ENCODE peak calls at places on chromosomes 7 and 10, in six cellular contexts. H is glutamatergic neuron; S is MM.1S; B is naive thymus-derived CD8-positive, alpha-beta T cell; E is MCF 10A; W is GM12891. Q is an unnamed sample.

GRCh38 chr7:18087031-18087686 is 59.5 kb upstream of the PRPS1L1 start:
- DNase-seq in H (peak), S (no peak), B (no peak), E (peak), W (no peak), Q (no peak)

GRCh38 chr10:99996934-99997648 is 12.7 kb downstream of the DNMBP start:
- DNase-seq in H (no peak), S (no peak), B (no peak), E (no peak), W (no peak), Q (no peak)

GRCh38 chr10:110311357-110311949 is 6.7 kb upstream of the SMNDC1 start:
- DNase-seq in H (peak), S (peak), B (peak), E (peak), W (no peak), Q (peak)

GRCh38 chr7:134943785-134944400 is 42.4 kb upstream of the AGBL3 start:
- DNase-seq in H (no peak), S (peak), B (no peak), E (peak), W (no peak), Q (peak)

GRCh38 chr7:33669251-33669670 is 236.1 kb upstream of the BMPER start:
- DNase-seq in H (no peak), S (no peak), B (no peak), E (no peak), W (no peak), Q (no peak)

GRCh38 chr7:47697533-47697932 is 115.6 kb upstream of the TNS3 start:
- DNase-seq in H (no peak), S (no peak), B (no peak), E (no peak), W (no peak), Q (no peak)

GRCh38 chr7:80218723-80219122 is 84.1 kb downstream of the GNAI1 start:
- DNase-seq in H (no peak), S (no peak), B (no peak), E (peak), W (no peak), Q (peak)

GRCh38 chr7:34198089-34198686 is 292.8 kb downstream of the BMPER start:
- DNase-seq in H (no peak), S (no peak), B (no peak), E (no peak), W (no peak), Q (no peak)

GRCh38 chr7:91310829-91311460 is 46.7 kb downstream of the FZD1 start:
- DNase-seq in H (no peak), S (no peak), B (no peak), E (peak), W (no peak), Q (no peak)

GRCh38 chr10:84587789-84588188 is 259.4 kb downstream of the CCSER2 start:
- DNase-seq in H (no peak), S (no peak), B (no peak), E (no peak), W (no peak), Q (no peak)

GRCh38 chr7:11127112-11127785 is 153.6 kb downstream of the PHF14 start:
- DNase-seq in H (no peak), S (no peak), B (no peak), E (no peak), W (no peak), Q (no peak)

Q was measured in small intestine.